ENCODE peak calls at places on chromosomes 2 and 18, in six cellular contexts. F, Y, O, E, A and S are unnamed samples.

GRCh38 chr2:105812180-105813044 is 67.7 kb downstream of the NCK2 start:
- DNase-seq in F (no peak), Y (no peak), O (peak), E (no peak), A (peak), S (peak)

GRCh38 chr2:109031481-109032228 is 42.6 kb upstream of the EDAR start:
- DNase-seq in F (no peak), Y (peak), O (peak), E (no peak), A (peak), S (peak)

GRCh38 chr18:58671941-58672565 is 788 bp downstream of the MALT1 start:
- DNase-seq in F (peak), Y (no peak), O (no peak), E (no peak), A (no peak), S (peak)

GRCh38 chr18:75638597-75639467 is 211.3 kb upstream of the SMIM21 start:
- DNase-seq in F (no peak), Y (no peak), O (no peak), E (peak), A (peak), S (peak)

GRCh38 chr2:99748344-99748743 is 258.5 kb upstream of the REV1 start:
- DNase-seq in F (no peak), Y (no peak), O (no peak), E (no peak), A (no peak), S (no peak)

GRCh38 chr18:8926464-8926863 is 176.0 kb upstream of the NDUFV2 start:
- DNase-seq in F (no peak), Y (no peak), O (no peak), E (no peak), A (no peak), S (no peak)

GRCh38 chr2:235255716-235256115 is 238.1 kb upstream of the AGAP1 start:
- DNase-seq in F (no peak), Y (no peak), O (no peak), E (no peak), A (no peak), S (no peak)

GRCh38 chr2:237143676-237144440 is 58.2 kb downstream of the COPS8 start:
- DNase-seq in F (no peak), Y (no peak), O (no peak), E (no peak), A (no peak), S (no peak)

GRCh38 chr2:61182059-61182383 is 20.0 kb downstream of the C2orf74 start:
- DNase-seq in F (no peak), Y (no peak), O (no peak), E (no peak), A (no peak), S (no peak)

GRCh38 chr18:58863539-58864145 is 1.0 kb upstream of the ZNF532 start:
- DNase-seq in F (peak), Y (peak), O (peak), E (peak), A (peak), S (peak)

GRCh38 chr2:48269126-48269822 is 260.7 kb upstream of the STON1 start:
- DNase-seq in F (no peak), Y (no peak), O (no peak), E (no peak), A (no peak), S (no peak)

GRCh38 chr2:132729572-132729971 is 59.6 kb upstream of the LYPD1 start:
- DNase-seq in F (no peak), Y (no peak), O (no peak), E (no peak), A (no peak), S (no peak)

GRCh38 chr2:241654551-241654950 is 17.1 kb downstream of the ATG4B start:
- DNase-seq in F (no peak), Y (no peak), O (no peak), E (no peak), A (no peak), S (no peak)

GRCh38 chr2:195613922-195614321 is 43.1 kb upstream of the SLC39A10 start:
- DNase-seq in F (peak), Y (no peak), O (peak), E (no peak), A (no peak), S (no peak)

GRCh38 chr2:12738112-12738485 is 21.4 kb downstream of the TRIB2 start:
- DNase-seq in F (no peak), Y (no peak), O (no peak), E (no peak), A (no peak), S (no peak)

GRCh38 chr2:180133736-180134135 is 126.6 kb upstream of the CWC22 start:
- DNase-seq in F (no peak), Y (no peak), O (no peak), E (no peak), A (no peak), S (no peak)

GRCh38 chr2:170929686-170930050 is 615 bp downstream of the GORASP2 start:
- DNase-seq in F (peak), Y (peak), O (no peak), E (peak), A (peak), S (no peak)

DNA sequence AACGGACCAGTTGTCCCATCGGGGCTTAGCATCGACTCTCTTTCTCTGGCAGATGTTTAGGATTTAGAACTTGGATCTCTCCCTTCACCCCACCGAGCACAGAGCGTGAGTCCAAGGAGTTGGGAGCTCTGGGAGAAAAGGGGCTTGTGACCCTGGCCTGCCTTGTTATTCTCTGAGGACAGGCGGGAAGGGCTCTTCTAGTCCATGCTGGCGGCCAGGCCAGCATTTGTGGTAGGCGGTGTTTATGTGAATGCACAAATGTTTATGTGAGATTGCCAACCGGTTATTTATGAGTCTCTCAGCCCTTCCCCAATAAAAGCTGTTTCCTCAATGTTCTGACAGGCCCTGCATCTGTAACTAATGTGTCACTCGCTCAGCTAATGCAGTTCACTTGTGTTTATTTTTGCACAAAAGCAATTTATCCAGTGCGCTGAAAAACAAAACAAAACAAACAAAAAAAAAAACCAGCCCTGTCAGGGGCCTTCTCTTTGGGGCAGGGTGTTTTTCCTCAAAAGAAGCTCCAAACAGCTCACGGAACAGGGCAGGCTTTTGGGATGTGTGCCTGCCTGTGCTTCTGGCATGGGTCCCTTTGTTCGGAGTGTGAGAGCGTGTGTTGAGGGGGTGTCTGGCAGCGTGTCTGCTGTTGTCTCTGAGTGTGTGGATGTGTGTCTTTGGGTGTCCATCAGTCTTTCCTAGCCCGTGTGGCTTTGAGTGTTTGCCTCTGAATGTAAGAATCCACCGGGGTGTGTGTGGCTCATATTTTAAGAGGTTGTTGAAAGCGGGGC is 52.7 kb upstream of the HAAO start:
- DNase-seq in F (no peak), Y (no peak), O (no peak), E (peak), A (no peak), S (no peak)
- H3K27ac ChIP-seq in F (no peak), Y (peak), O (no peak), E (peak), A (no peak), S (peak)

DNA sequence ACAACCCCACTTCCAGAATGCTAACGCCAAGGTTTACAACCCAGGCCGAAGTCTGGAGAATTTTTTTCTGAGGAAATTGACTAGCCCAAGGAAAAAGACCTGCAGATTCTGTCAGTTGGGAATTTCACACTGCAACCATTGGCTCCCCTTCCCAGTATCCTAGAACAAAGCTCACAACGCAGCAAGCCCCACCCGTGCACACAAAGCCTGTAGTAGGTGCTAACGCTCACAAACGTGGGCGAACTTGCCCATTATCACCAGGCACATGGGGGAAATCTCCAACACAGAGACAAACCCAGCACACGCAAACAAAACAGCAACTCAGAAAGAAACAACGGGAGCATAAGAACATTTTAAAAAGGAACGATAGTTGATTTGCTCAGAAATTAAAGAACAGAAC is 265.1 kb downstream of the EIPR1 start:
- DNase-seq in F (no peak), Y (no peak), O (no peak), E (no peak), A (no peak), S (no peak)
- TF ChIP-seq CTCF in F (no peak), Y (no peak), O (no peak), E (no peak), A (no peak), S (no peak)

GRCh38 chr2:69180974-69181373 is 168.0 kb downstream of the ANTXR1 start:
- DNase-seq in F (no peak), Y (no peak), O (no peak), E (no peak), A (no peak), S (no peak)

GRCh38 chr2:69177063-69177771 is 164.2 kb downstream of the ANTXR1 start:
- DNase-seq in F (no peak), Y (peak), O (peak), E (peak), A (peak), S (peak)

GRCh38 chr2:69175795-69176715 is 163.1 kb downstream of the ANTXR1 start:
- DNase-seq in F (no peak), Y (no peak), O (peak), E (no peak), A (no peak), S (no peak)

GRCh38 chr2:69180227-69180626 is 167.2 kb downstream of the ANTXR1 start:
- DNase-seq in F (no peak), Y (no peak), O (no peak), E (no peak), A (no peak), S (no peak)

DNA sequence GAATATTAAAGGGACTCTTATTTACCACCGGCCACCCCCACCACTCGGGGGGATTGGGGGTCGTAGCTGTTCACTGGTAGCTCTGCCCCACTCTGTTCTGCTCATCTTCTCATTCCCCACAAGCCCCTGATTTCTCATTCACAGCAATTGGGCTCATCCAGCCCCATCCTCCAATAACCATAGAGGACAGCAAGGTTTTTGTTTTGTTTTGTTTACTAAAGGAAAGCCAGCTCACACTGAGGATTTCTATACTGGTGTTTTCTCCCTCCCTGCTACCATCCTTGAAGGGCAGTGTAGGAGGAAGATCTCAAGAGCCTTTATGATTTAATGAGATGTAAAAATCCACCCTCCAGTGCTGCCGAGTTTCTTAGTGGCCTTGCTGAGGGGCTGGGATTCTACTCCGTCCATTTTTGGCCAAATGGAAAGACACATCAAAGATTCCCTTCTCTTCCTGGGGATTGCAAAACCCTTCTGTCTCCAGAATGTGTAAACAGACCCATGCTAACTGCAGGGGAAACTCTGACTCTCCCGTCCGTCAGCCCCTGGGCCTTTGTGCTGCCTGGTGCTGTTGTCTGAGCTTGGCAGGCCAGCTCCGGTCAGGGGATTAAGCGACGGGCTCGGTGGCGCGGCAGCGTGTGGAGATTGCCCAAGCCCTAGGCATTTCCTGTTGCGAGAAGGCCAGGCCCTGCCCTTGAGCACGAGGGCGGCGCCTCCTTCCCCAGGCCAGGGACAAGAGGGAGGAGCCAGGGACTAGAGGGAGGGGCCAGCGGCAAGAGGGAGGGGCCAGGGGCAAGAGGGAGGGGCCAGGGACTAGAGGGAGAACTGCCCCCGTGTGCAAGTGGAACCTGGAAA is 165.0 kb downstream of the ANTXR1 start:
- DNase-seq in F (peak), Y (peak), O (peak), E (peak), A (peak), S (peak)
- H3K27ac ChIP-seq in F (peak), Y (peak), O (peak), E (peak), A (no peak), S (peak)

GRCh38 chr2:163469561-163469962 is 266.2 kb downstream of the FIGN start:
- DNase-seq in F (no peak), Y (no peak), O (no peak), E (no peak), A (no peak), S (no peak)
- TF ChIP-seq CTCF in F (no peak), Y (no peak), O (no peak), E (no peak), A (no peak), S (no peak)

GRCh38 chr2:20487030-20487391 is 40.1 kb downstream of the RHOB start:
- DNase-seq in F (no peak), Y (no peak), O (peak), E (peak), A (no peak), S (no peak)
- H3K27ac ChIP-seq in F (no peak), Y (no peak), O (peak), E (no peak), A (no peak), S (no peak)

DNA sequence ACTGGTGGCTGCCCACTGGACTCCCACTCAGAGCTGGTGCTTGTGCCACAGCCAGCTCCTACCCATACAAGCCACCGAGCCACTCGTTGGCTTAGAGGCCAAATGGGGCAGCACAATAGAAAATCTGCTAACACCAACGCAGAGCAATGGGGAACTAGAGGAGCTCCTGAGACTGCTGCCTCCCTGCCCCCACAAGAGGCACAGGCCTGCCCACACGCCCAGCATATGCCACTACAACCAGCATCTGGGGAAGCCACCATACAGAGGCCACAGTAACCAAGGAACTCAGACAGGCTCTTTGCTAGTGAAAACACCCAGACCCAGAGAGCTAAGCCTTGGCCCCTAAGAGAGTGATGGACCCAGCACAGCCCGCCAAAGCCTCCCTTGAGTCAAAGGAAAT is 231.2 kb upstream of the RAB6C start:
- DNase-seq in F (no peak), Y (no peak), O (no peak), E (no peak), A (no peak), S (no peak)
- TF ChIP-seq CTCF in F (no peak), Y (no peak), O (no peak), E (no peak), A (no peak), S (no peak)